ENCODE peak calls at places on chromosomes 13 and 19, in eight cellular contexts. V, U, R, M, E, X, T and N are unnamed samples.

GRCh38 chr19:50792852-50793250 is 2.6 kb downstream of the ACP4 start:
- DNase-seq in V (no peak), U (no peak), R (no peak), M (no peak), E (no peak), X (no peak), T (no peak), N (no peak)

GRCh38 chr13:110562696-110563462 is 1.4 kb upstream of the RAB20 start:
- DNase-seq in V (no peak), U (no peak), R (no peak), M (peak; percentile 26), E (no peak), X (no peak), T (no peak), N (peak; percentile 47)

GRCh38 chr19:46179076-46179740 is 31.2 kb downstream of the IGFL2 start:
- DNase-seq in V (no peak), U (no peak), R (no peak), M (no peak), E (no peak), X (no peak), T (no peak), N (no peak)

GRCh38 chr19:54325194-54325621 is 12.2 kb upstream of the LILRA5 start:
- DNase-seq in V (peak; percentile 56), U (peak; percentile 76), R (no peak), M (peak; percentile 35), E (peak; percentile 30), X (peak; percentile 8), T (no peak), N (no peak)

GRCh38 chr13:46182491-46182877 is 507 bp upstream of the LCP1 start:
- DNase-seq in V (peak; percentile 13), U (no peak), R (no peak), M (no peak), E (no peak), X (no peak), T (no peak), N (no peak)

GRCh38 chr19:35025969-35026368 is 4.3 kb upstream of the SCN1B start:
- DNase-seq in V (no peak), U (no peak), R (no peak), M (no peak), E (no peak), X (no peak), T (no peak), N (no peak)

GRCh38 chr19:46764817-46765291 is 18.6 kb upstream of the STRN4 start:
- DNase-seq in V (peak; percentile 68), U (no peak), R (no peak), M (peak; percentile 88), E (no peak), X (no peak), T (no peak), N (no peak)

GRCh38 chr13:108188260-108188659 is 27.1 kb downstream of the LIG4 start:
- DNase-seq in V (no peak), U (no peak), R (no peak), M (no peak), E (no peak), X (no peak), T (no peak), N (no peak)

GRCh38 chr19:3054972-3055740 is 7.1 kb downstream of the TLE5 start:
- DNase-seq in V (peak; percentile 54), U (no peak), R (no peak), M (no peak), E (no peak), X (peak; percentile 17), T (no peak), N (peak; percentile 35)

GRCh38 chr19:16160943-16161560 is 12.3 kb downstream of the CIB3 start:
- DNase-seq in V (peak; percentile 38), U (no peak), R (no peak), M (no peak), E (peak; percentile 38), X (peak; percentile 87), T (no peak), N (no peak)

GRCh38 chr19:51311388-51312257 is at the start of gene IGLON5:
- DNase-seq in V (no peak), U (peak; percentile 70), R (no peak), M (no peak), E (no peak), X (no peak), T (peak; percentile 41), N (no peak)

GRCh38 chr13:77319536-77319935 is 7.4 kb downstream of the MYCBP2 start:
- DNase-seq in V (no peak), U (no peak), R (no peak), M (no peak), E (no peak), X (no peak), T (no peak), N (no peak)

DNA sequence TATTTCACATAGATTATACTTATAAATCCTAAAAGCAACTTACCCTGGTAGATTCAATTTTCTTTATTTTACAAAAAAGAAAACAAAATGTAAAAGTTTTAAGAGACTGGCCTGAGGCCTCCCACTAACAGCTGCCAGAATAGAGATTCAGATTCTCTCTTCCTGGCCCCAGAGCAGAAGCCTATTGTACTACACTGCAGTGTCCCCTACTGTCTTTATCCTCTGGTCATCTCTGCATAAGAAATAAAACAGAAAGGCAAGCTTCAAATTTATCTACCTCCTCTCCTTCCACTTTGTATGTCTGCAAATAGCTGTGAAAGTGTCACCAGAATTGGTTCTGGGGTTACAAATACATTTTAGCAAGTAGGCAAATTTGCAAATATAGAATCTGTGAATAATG is 1004.1 kb upstream of the PCDH9 start:
- DNase-seq in V (no peak), U (peak; percentile 43), R (no peak), M (no peak), E (no peak), X (no peak), T (no peak), N (no peak)
- TF ChIP-seq CTCF in V (no peak), U (peak; percentile 55), R (no peak), M (no peak), E (no peak), X (no peak), T (no peak), N (no peak)

DNA sequence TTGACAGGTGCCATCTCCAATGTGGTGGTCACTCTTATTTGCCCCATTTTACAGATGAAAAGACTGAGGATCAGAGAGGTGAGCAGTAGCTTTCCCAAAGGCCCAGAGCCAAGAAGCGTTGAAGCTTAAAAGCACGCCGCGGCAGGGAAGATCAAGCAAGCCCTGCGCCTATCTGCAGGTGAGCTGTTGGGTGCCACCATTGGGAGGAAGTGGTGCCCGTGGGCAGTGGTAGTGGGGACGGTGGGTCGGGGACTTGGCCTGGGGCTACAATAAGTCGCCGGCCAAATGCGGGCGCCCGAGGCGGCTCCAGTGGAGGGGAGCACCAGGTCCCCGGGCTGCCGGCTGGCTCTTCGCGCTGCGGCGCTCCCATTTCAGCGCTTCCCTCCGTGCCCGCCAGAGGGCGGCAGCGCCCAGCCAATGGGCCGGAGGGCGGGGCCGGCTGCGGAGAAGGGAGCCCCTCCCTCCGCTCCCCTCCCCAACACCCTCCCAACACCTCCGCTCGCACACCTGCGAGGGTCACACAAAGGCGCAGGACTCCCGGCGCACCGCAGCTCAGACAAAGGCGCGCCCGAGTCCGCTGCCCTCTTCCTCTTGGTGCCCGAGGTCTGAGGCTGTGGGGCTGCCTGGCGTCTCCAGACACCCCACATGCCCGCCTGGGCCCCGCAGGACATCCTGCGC is 744 bp upstream of the POU2F2 start:
- DNase-seq in V (peak; percentile 92), U (peak; percentile 94), R (peak; percentile 35), M (peak; percentile 78), E (peak; percentile 36), X (no peak), T (peak; percentile 65), N (peak; percentile 59)
- TF ChIP-seq CTCF in V (peak; percentile 100), U (peak; percentile 93), R (peak; percentile 94), M (peak; percentile 94), E (peak; percentile 85), X (peak; percentile 95), T (peak; percentile 86), N (peak; percentile 97)

DNA sequence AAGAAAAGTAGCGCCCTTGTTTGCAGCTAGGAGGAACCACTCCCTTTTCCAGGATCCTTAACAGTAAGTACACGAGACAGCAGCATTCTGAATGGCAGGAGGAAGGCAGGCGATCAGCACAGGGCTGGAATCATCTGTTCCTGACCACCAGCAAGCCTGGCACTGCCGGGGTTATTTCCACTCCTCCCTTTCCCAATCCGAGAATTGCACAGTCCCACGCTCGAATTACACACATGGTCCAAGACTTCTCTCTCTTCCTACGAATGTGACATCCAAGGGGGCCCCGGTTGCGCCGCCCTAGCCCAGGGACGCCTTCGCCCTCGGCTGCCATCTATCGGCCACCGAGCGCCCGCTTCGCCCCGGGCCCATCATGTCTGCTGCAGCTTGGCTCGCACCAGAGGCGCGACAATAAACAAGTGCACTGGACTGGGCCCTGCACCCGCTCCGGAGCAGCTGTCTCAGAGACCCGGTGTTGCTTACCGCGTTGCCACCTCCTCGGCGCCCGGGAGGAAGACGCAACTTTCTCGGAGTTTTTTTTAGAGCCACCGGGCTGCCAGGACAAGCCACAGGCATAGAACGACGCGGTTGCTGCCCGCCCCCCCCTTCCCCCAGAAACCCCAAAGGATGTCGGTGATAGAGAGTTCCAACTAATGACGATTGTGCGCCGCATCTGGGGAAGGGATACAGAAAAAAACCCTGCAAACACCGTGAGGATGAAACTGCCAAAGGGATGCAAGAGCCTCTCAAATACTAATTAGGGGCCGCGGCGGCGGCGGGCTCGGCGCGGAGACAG is at the start of gene SLITRK5:
- DNase-seq in V (no peak), U (peak; percentile 85), R (peak; percentile 60), M (peak; percentile 72), E (peak; percentile 5), X (peak; percentile 16), T (peak; percentile 96), N (peak; percentile 90)
- TF ChIP-seq CTCF in V (no peak), U (peak; percentile 75), R (peak; percentile 74), M (peak; percentile 75), E (peak; percentile 66), X (peak; percentile 68), T (peak; percentile 98), N (peak; percentile 66)

GRCh38 chr19:19776206-19777008 is 43.5 kb upstream of the ZNF14 start:
- DNase-seq in V (peak; percentile 94), U (peak; percentile 98), R (peak; percentile 92), M (peak; percentile 98), E (peak; percentile 99), X (peak; percentile 98), T (peak; percentile 99), N (peak; percentile 99)
- TF ChIP-seq CTCF in V (no peak), U (no peak), R (no peak), M (no peak), E (no peak), X (no peak), T (no peak), N (no peak)

GRCh38 chr19:49017666-49018351 is 918 bp upstream of the LHB start:
- DNase-seq in V (peak; percentile 76), U (peak; percentile 83), R (no peak), M (peak; percentile 52), E (peak; percentile 30), X (peak; percentile 45), T (peak; percentile 80), N (peak; percentile 33)
- TF ChIP-seq CTCF in V (peak; percentile 60), U (peak; percentile 34), R (peak; percentile 38), M (peak; percentile 25), E (peak; percentile 67), X (peak; percentile 60), T (peak; percentile 53), N (no peak)